ENCODE peak calls at places on chromosomes 2 and 18, in six cellular contexts. One of them, this sample, is unnamed.

GRCh38 chr2:141523199-141523598 is 607.6 kb downstream of the LRP1B start:
- DNase-seq in endothelial cell: no peak
- DNase-seq in tibial nerve: no peak
- DNase-seq in A549: no peak
- DNase-seq in lower leg skin: no peak
- DNase-seq in right atrium auricular region: no peak
- DNase-seq in this sample: no peak

GRCh38 chr2:230896346-230897115 is 28.5 kb downstream of the GPR55 start:
- DNase-seq in endothelial cell: no peak
- DNase-seq in tibial nerve: no peak
- DNase-seq in A549: no peak
- DNase-seq in lower leg skin: peak
- DNase-seq in right atrium auricular region: no peak
- DNase-seq in this sample: no peak

GRCh38 chr2:140353541-140353940 is 1573.4 kb upstream of the NXPH2 start:
- DNase-seq in endothelial cell: no peak
- DNase-seq in tibial nerve: no peak
- DNase-seq in A549: no peak
- DNase-seq in lower leg skin: no peak
- DNase-seq in right atrium auricular region: no peak
- DNase-seq in this sample: no peak

GRCh38 chr18:55433688-55434087 is 154.3 kb downstream of the TCF4 start:
- DNase-seq in endothelial cell: no peak
- DNase-seq in tibial nerve: no peak
- DNase-seq in A549: no peak
- DNase-seq in lower leg skin: no peak
- DNase-seq in right atrium auricular region: no peak
- DNase-seq in this sample: no peak

GRCh38 chr2:118689033-118689432 is 158.4 kb downstream of the EN1 start:
- DNase-seq in endothelial cell: no peak
- DNase-seq in tibial nerve: no peak
- DNase-seq in A549: no peak
- DNase-seq in lower leg skin: peak
- DNase-seq in right atrium auricular region: peak
- DNase-seq in this sample: no peak

GRCh38 chr2:20224716-20225293 is at the start of gene SDC1:
- DNase-seq in endothelial cell: peak
- DNase-seq in tibial nerve: no peak
- DNase-seq in A549: peak
- DNase-seq in lower leg skin: peak
- DNase-seq in right atrium auricular region: no peak
- DNase-seq in this sample: peak

GRCh38 chr18:63890950-63891304 is 3.4 kb downstream of the SERPINB2 start:
- DNase-seq in endothelial cell: no peak
- DNase-seq in tibial nerve: no peak
- DNase-seq in A549: peak
- DNase-seq in lower leg skin: no peak
- DNase-seq in right atrium auricular region: no peak
- DNase-seq in this sample: no peak

GRCh38 chr2:161170917-161171594 is 10.8 kb downstream of the TANK start:
- DNase-seq in endothelial cell: no peak
- DNase-seq in tibial nerve: no peak
- DNase-seq in A549: no peak
- DNase-seq in lower leg skin: no peak
- DNase-seq in right atrium auricular region: no peak
- DNase-seq in this sample: no peak

GRCh38 chr18:14089781-14090180 is 42.5 kb downstream of the ZNF519 start:
- DNase-seq in endothelial cell: no peak
- DNase-seq in tibial nerve: no peak
- DNase-seq in A549: no peak
- DNase-seq in lower leg skin: no peak
- DNase-seq in right atrium auricular region: no peak
- DNase-seq in this sample: no peak

GRCh38 chr2:31207790-31208189 is 9.5 kb downstream of the CAPN14 start:
- DNase-seq in endothelial cell: no peak
- DNase-seq in tibial nerve: no peak
- DNase-seq in A549: no peak
- DNase-seq in lower leg skin: no peak
- DNase-seq in right atrium auricular region: no peak
- DNase-seq in this sample: no peak

DNA sequence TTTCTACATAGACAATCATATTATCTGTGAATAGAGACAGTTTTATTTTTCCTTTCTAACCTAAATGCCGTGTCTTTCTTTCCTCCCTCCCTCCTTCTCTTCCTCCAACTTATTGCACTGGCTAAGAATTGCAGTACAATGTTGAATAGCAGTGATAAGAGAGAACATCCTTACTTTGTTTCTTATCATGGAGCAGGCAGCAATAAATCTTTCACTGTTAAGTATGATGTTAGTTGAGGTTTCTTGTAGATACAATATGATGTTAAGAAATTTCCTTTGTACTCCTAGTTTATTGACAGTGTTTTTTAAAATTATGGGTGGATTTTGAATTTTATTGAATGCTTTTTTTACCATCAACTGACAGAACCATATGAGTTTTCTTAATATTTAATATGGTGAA is 6.0 kb downstream of the LYPD6B start:
- DNase-seq in endothelial cell: no peak
- DNase-seq in tibial nerve: no peak
- DNase-seq in A549: no peak
- DNase-seq in lower leg skin: no peak
- DNase-seq in right atrium auricular region: no peak
- DNase-seq in this sample: no peak
- TF ChIP-seq CTCF in endothelial cell: no peak
- TF ChIP-seq CTCF in tibial nerve: no peak
- TF ChIP-seq CTCF in A549: no peak
- TF ChIP-seq CTCF in lower leg skin: no peak
- TF ChIP-seq CTCF in right atrium auricular region: no peak
- TF ChIP-seq CTCF in this sample: no peak

GRCh38 chr2:46847726-46848421 is 67.7 kb downstream of the MCFD2 start:
- DNase-seq in endothelial cell: no peak
- DNase-seq in tibial nerve: no peak
- DNase-seq in A549: no peak
- DNase-seq in lower leg skin: no peak
- DNase-seq in right atrium auricular region: no peak
- DNase-seq in this sample: no peak

GRCh38 chr2:46846454-46846990 is 69.1 kb downstream of the MCFD2 start:
- DNase-seq in endothelial cell: no peak
- DNase-seq in tibial nerve: no peak
- DNase-seq in A549: no peak
- DNase-seq in lower leg skin: no peak
- DNase-seq in right atrium auricular region: no peak
- DNase-seq in this sample: no peak

GRCh38 chr2:46845542-46846453 is 69.8 kb downstream of the MCFD2 start:
- DNase-seq in endothelial cell: no peak
- DNase-seq in tibial nerve: no peak
- DNase-seq in A549: no peak
- DNase-seq in lower leg skin: no peak
- DNase-seq in right atrium auricular region: no peak
- DNase-seq in this sample: no peak

GRCh38 chr2:46848446-46848845 is 67.2 kb downstream of the MCFD2 start:
- DNase-seq in endothelial cell: no peak
- DNase-seq in tibial nerve: no peak
- DNase-seq in A549: no peak
- DNase-seq in lower leg skin: no peak
- DNase-seq in right atrium auricular region: no peak
- DNase-seq in this sample: no peak

DNA sequence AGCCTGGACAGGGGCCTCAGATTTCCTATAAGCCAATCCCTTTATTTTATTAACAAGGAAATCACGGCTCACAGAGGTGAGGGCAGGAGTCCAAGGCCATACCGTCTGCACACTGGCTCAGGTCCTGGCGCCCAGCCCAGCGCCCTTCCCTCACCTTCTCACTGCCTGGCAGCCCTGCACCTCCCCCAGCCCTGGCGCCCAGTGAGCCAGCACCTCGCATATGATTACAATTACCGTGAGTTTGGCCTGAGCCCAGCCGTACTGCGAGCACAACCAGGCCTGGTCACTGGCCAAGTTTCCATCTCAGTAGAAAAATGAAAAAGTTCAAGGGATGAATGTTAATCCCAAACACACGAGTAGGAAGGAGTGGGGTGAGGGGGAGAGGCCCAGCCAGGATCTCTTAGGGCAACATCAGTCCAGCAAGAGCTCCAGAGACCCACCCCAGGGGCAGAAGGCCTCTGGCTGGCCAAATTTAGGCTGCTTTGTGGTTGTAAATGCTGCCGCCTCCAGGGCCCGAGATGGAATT is 68.4 kb downstream of the MCFD2 start:
- DNase-seq in endothelial cell: no peak
- DNase-seq in tibial nerve: peak
- DNase-seq in A549: peak
- DNase-seq in lower leg skin: peak
- DNase-seq in right atrium auricular region: peak
- DNase-seq in this sample: no peak
- TF ChIP-seq CTCF in endothelial cell: no peak
- TF ChIP-seq CTCF in tibial nerve: no peak
- TF ChIP-seq CTCF in A549: no peak
- TF ChIP-seq CTCF in lower leg skin: no peak
- TF ChIP-seq CTCF in right atrium auricular region: no peak
- TF ChIP-seq CTCF in this sample: no peak

DNA sequence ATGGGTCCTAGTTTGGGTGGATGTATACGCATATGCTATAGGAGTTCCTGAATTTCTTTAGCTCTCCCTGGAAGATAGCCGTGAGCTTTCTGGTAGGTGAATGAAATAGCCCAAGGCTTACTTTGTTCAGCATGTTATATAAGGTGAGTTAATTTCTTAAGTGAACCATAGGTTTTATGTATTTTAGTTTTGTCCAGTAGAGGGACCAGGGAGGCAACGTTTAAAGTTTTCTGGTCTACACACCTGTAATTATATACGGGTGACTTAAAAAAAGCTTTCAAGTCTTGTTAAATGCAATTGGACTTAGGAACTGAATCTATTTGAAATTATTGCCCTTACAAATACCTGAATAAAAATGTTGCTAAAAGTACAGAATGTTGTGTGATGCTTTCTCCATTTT is 402.5 kb upstream of the DDX18 start:
- DNase-seq in endothelial cell: no peak
- DNase-seq in tibial nerve: no peak
- DNase-seq in A549: no peak
- DNase-seq in lower leg skin: no peak
- DNase-seq in right atrium auricular region: no peak
- DNase-seq in this sample: no peak
- TF ChIP-seq CTCF in endothelial cell: no peak
- TF ChIP-seq CTCF in tibial nerve: no peak
- TF ChIP-seq CTCF in A549: no peak
- TF ChIP-seq CTCF in lower leg skin: no peak
- TF ChIP-seq CTCF in right atrium auricular region: no peak
- TF ChIP-seq CTCF in this sample: peak

GRCh38 chr2:103991591-103991990 is 862.3 kb upstream of the POU3F3 start:
- DNase-seq in endothelial cell: no peak
- DNase-seq in tibial nerve: no peak
- DNase-seq in A549: no peak
- DNase-seq in lower leg skin: no peak
- DNase-seq in right atrium auricular region: no peak
- DNase-seq in this sample: no peak
- TF ChIP-seq CTCF in endothelial cell: peak
- TF ChIP-seq CTCF in tibial nerve: no peak
- TF ChIP-seq CTCF in A549: peak
- TF ChIP-seq CTCF in lower leg skin: no peak
- TF ChIP-seq CTCF in right atrium auricular region: no peak
- TF ChIP-seq CTCF in this sample: peak

DNA sequence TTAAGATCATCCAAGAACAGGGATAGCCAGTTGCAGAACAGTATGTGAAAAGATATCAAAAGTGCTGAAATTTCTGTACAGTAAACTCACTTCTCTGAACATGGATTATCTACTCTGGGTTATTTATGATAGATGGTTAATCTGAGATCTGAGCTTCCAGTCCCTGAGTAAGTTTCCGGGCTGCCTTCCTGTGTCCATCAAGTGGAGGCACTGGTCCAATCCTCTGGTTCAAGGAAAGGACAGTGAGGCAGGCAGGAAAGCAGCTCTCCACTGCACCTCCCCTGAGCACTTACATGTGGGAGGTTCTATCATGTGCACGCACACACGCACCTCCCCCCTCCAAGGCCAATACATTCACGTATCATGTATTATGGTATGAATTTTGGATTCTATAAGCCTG is 32.5 kb downstream of the GPR45 start:
- DNase-seq in endothelial cell: no peak
- DNase-seq in tibial nerve: no peak
- DNase-seq in A549: no peak
- DNase-seq in lower leg skin: peak
- DNase-seq in right atrium auricular region: no peak
- DNase-seq in this sample: no peak
- TF ChIP-seq CTCF in endothelial cell: no peak
- TF ChIP-seq CTCF in tibial nerve: no peak
- TF ChIP-seq CTCF in A549: no peak
- TF ChIP-seq CTCF in lower leg skin: no peak
- TF ChIP-seq CTCF in right atrium auricular region: no peak
- TF ChIP-seq CTCF in this sample: no peak

GRCh38 chr2:240179941-240180666 is 39.6 kb upstream of the OTOS start:
- DNase-seq in endothelial cell: no peak
- DNase-seq in tibial nerve: no peak
- DNase-seq in A549: no peak
- DNase-seq in lower leg skin: no peak
- DNase-seq in right atrium auricular region: no peak
- DNase-seq in this sample: no peak

GRCh38 chr2:240182001-240182400 is 41.5 kb upstream of the OTOS start:
- DNase-seq in endothelial cell: no peak
- DNase-seq in tibial nerve: no peak
- DNase-seq in A549: no peak
- DNase-seq in lower leg skin: no peak
- DNase-seq in right atrium auricular region: no peak
- DNase-seq in this sample: no peak

GRCh38 chr2:240182476-240182875 is 42.0 kb upstream of the OTOS start:
- DNase-seq in endothelial cell: no peak
- DNase-seq in tibial nerve: no peak
- DNase-seq in A549: no peak
- DNase-seq in lower leg skin: peak
- DNase-seq in right atrium auricular region: no peak
- DNase-seq in this sample: no peak

GRCh38 chr2:240178564-240178963 is 38.1 kb upstream of the OTOS start:
- DNase-seq in endothelial cell: no peak
- DNase-seq in tibial nerve: no peak
- DNase-seq in A549: no peak
- DNase-seq in lower leg skin: no peak
- DNase-seq in right atrium auricular region: no peak
- DNase-seq in this sample: no peak

GRCh38 chr2:240179186-240179815 is 38.8 kb upstream of the OTOS start:
- DNase-seq in endothelial cell: no peak
- DNase-seq in tibial nerve: no peak
- DNase-seq in A549: no peak
- DNase-seq in lower leg skin: no peak
- DNase-seq in right atrium auricular region: no peak
- DNase-seq in this sample: no peak
- TF ChIP-seq CTCF in endothelial cell: no peak
- TF ChIP-seq CTCF in tibial nerve: no peak
- TF ChIP-seq CTCF in A549: no peak
- TF ChIP-seq CTCF in lower leg skin: no peak
- TF ChIP-seq CTCF in right atrium auricular region: no peak
- TF ChIP-seq CTCF in this sample: no peak

This sample was measured in progenitor cell of endocrine pancreas.